ENCODE peak calls at places on chromosomes 1 and 21, in nine cellular contexts. B is uterus, H is heart left ventricle, M is fibroblast of the aortic adventitia, W is Peyer's patch, Q is AG04450, K is epithelial cell of esophagus, G is psoas muscle, C is pancreas. Y is an unnamed sample.
A peak's percentile ranks its signal among the peaks of the same experiment; 100 is the strongest.

GRCh38 chr1:55506686-55507577 is 291.8 kb upstream of the USP24 start:
- DNase-seq in H (no peak), Q (no peak), M (peak; percentile 65), G (no peak), W (no peak), B (no peak), C (no peak), K (peak; percentile 15), Y (no peak)

GRCh38 chr1:224343679-224344078 is 13.0 kb upstream of the CNIH4 start:
- DNase-seq in H (no peak), M (no peak), W (no peak), B (no peak), G (no peak), K (no peak), C (no peak), Q (no peak), Y (no peak)

GRCh38 chr1:192557841-192558595 is 17.6 kb upstream of the RGS1 start:
- DNase-seq in G (no peak), H (no peak), M (peak; percentile 41), C (no peak), B (no peak), Q (no peak), K (no peak), W (no peak), Y (no peak)

GRCh38 chr1:160826546-160826945 is 30.6 kb downstream of the LY9 start:
- DNase-seq in H (no peak), M (peak; percentile 12), C (no peak), G (no peak), B (no peak), W (no peak), Q (no peak), K (peak; percentile 35), Y (no peak)

GRCh38 chr1:174890024-174890423 is 109.7 kb upstream of the CACYBP start:
- DNase-seq in B (no peak), H (no peak), M (no peak), Q (no peak), W (no peak), C (no peak), G (no peak), K (peak; percentile 4), Y (no peak)

GRCh38 chr21:24255591-24255990 is 1351.7 kb downstream of the MRPL39 start:
- DNase-seq in K (no peak), C (no peak), B (no peak), G (no peak), H (no peak), M (no peak), Q (no peak), W (no peak), Y (no peak)

GRCh38 chr21:27586986-27587385 is 620.1 kb upstream of the ADAMTS5 start:
- DNase-seq in C (no peak), H (no peak), K (peak; percentile 24), Q (no peak), W (no peak), M (no peak), B (no peak), G (no peak), Y (no peak)

GRCh38 chr21:43345746-43346409 is 81.1 kb downstream of the SIK1 start:
- DNase-seq in M (peak; percentile 48), C (peak; percentile 42), G (no peak), B (no peak), W (no peak), H (no peak), Q (peak; percentile 44), K (peak; percentile 88), Y (no peak)

GRCh38 chr1:214102907-214103306 is 115.1 kb downstream of the PROX1 start:
- DNase-seq in Q (peak; percentile 63), H (no peak), C (no peak), W (no peak), M (peak; percentile 89), K (peak; percentile 90), G (no peak), B (no peak), Y (no peak)

GRCh38 chr1:79694241-79694640 is 687.7 kb upstream of the ADGRL4 start:
- DNase-seq in C (no peak), H (no peak), K (no peak), W (no peak), Q (no peak), G (no peak), B (no peak), M (no peak), Y (no peak)

GRCh38 chr1:3062616-3063378 is 6.2 kb upstream of the PRDM16 start:
- DNase-seq in B (no peak), C (no peak), H (no peak), K (no peak), Q (no peak), M (no peak), W (no peak), G (no peak), Y (peak; percentile 39)
- H3K4me3 ChIP-seq in B (no peak overlapping the region), C (no peak overlapping the region), H (no peak overlapping the region), K (no peak overlapping the region), Q (no peak overlapping the region), M (no peak overlapping the region), W (no peak overlapping the region), G (no peak overlapping the region), Y (no peak overlapping the region)

DNA sequence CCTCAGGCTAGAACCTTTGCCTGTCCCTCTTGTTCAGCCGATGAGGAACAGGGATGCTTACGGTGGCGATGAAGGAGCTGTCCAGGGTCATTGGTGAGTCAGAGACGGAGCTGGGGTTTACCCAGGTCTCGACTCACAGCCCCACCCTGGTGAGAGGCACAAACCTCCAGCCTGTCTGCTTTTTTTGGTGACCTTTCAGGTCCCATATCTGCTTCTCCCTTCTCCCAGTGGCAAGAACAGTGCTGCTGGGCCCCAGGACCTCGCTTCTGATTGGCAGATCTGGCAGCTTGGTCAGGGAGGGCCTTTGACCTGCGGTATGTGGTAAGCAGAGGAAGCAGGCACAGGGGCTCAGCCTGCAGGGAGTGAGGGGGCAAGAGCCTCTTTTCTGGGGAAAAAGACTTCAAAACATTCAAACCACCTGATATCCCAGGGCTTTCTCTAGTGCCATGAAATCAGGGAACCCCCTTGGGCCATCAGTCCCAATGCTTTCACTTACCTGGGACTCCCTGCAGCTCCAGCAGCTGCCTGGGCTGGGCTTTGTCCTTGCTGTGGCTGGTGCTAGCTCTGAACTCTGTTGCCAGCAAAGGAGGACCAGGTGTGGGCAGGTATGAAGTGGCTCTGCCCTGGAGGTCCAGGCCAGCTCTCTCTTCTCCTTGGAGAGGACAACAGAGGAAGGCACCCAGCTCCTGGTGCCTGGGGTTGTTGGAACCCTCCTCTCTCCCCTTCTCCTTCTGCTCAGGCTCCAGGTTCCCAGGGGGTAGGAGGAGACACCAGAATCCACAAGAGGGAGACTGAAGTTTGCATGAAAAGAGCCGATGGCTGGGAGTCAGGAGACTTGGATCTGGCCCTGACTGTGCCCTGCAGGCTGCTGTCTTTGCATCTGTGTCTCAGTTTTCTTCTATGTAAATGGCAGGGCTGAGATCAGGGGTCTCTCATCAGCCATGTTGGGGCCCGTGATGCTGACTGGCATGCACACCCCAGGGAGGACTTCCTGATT is 41.4 kb downstream of the TRIM62 start:
- DNase-seq in W (no peak), H (no peak), G (no peak), M (no peak), K (peak; percentile 52), B (no peak), C (no peak), Q (no peak), Y (no peak)
- TF ChIP-seq CTCF in W (no peak), H (no peak), G (no peak), M (peak; percentile 28), K (peak; percentile 27), B (no peak), C (no peak), Q (peak; percentile 40), Y (no peak)

DNA sequence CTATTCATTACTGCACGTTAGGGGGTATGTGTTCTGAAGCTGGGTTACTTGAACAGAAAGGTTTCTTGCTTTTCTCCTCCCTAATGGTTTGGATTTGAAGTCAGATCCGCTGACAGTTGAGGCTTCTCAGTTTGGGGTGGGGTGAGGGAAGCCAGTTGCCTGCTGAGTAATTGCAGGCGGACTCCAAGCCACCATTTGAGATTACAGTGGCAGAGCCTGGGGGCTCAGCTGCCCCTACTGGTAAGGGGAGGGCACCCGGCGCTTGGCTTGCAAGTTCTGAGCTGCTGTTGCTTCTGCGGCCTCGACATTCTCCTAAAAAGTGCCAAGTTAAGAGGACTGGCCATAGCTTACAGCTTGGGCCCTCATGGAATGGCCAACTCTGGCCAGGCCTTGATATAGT is 2.0 kb downstream of the GRHL3 start:
- DNase-seq in M (no peak), B (no peak), C (no peak), H (no peak), K (peak; percentile 77), Q (no peak), W (no peak), G (no peak), Y (no peak)
- H3K4me3 ChIP-seq in M (no peak overlapping the region), B (no peak overlapping the region), C (no peak overlapping the region), H (no peak overlapping the region), K (peak overlapping the region; percentile 92), Q (no peak overlapping the region), W (no peak overlapping the region), G (peak overlapping the region; percentile 73), Y (peak overlapping the region; percentile 58)

GRCh38 chr1:178396789-178397188 is 100.0 kb downstream of the CLEC20A start:
- DNase-seq in B (no peak), H (no peak), M (no peak), C (no peak), G (no peak), W (no peak), Q (no peak), K (no peak), Y (no peak)
- TF ChIP-seq CTCF in B (no peak), H (no peak), M (peak; percentile 14), C (no peak), G (no peak), W (no peak), Q (no peak), K (no peak), Y (no peak)

GRCh38 chr1:4047666-4048065 is 147.6 kb upstream of the C1orf174 start:
- DNase-seq in G (no peak), Q (no peak), K (no peak), H (no peak), W (no peak), B (no peak), C (no peak), M (no peak), Y (no peak)
- H3K4me3 ChIP-seq in G (no peak overlapping the region), Q (no peak overlapping the region), K (no peak overlapping the region), H (no peak overlapping the region), W (no peak overlapping the region), B (no peak overlapping the region), C (no peak overlapping the region), M (no peak overlapping the region), Y (no peak overlapping the region)

Y was measured in lower lobe of right lung.